ENCODE peak calls at places on chromosomes 11 and 22, in five cellular contexts. H is heart left ventricle, B is ovary, A is C1 segment of cervical spinal cord, V is H54. D is an unnamed sample.

GRCh38 chr11:76770642-76771445 is 12.3 kb upstream of the TSKU start:
- DNase-seq in H (no peak), B (peak; percentile 66), A (no peak), V (peak; percentile 63), D (no peak)

GRCh38 chr11:19359425-19360000 is 118.8 kb upstream of the E2F8 start:
- DNase-seq in H (no peak), B (no peak), A (no peak), V (no peak), D (no peak)

GRCh38 chr22:36319595-36320497 is 66.9 kb downstream of the APOL1 start:
- DNase-seq in H (no peak), B (no peak), A (no peak), V (no peak), D (no peak)

GRCh38 chr22:28869736-28870135 is 13.6 kb upstream of the ZNRF3 start:
- DNase-seq in H (no peak), B (no peak), A (no peak), V (no peak), D (no peak)

GRCh38 chr22:33329398-33329797 is 271.2 kb upstream of the SYN3 start:
- DNase-seq in H (no peak), B (no peak), A (no peak), V (no peak), D (no peak)

GRCh38 chr11:94401773-94402265 is 600 bp upstream of the GPR83 start:
- DNase-seq in H (no peak), B (no peak), A (no peak), V (no peak), D (no peak)

GRCh38 chr22:23538502-23538860 is 41.6 kb downstream of the IGLL1 start:
- DNase-seq in H (no peak), B (no peak), A (no peak), V (no peak), D (no peak)

GRCh38 chr11:32858731-32859130 is 29.0 kb downstream of the PRRG4 start:
- DNase-seq in H (no peak), B (no peak), A (no peak), V (no peak), D (no peak)

GRCh38 chr22:40178417-40179409 is 988 bp downstream of the TNRC6B start:
- DNase-seq in H (no peak), B (no peak), A (peak; percentile 17), V (no peak), D (peak; percentile 49)

GRCh38 chr11:108945341-108945740 is 280.5 kb downstream of the DDX10 start:
- DNase-seq in H (no peak), B (no peak), A (no peak), V (no peak), D (no peak)

GRCh38 chr11:6271598-6271997 is 12.0 kb downstream of the CCKBR start:
- DNase-seq in H (no peak), B (no peak), A (no peak), V (no peak), D (no peak)

GRCh38 chr11:110897035-110897434 is 184.8 kb upstream of the ARHGAP20 start:
- DNase-seq in H (no peak), B (no peak), A (no peak), V (no peak), D (no peak)